ENCODE peak calls at places on chromosomes 16 and 17, in five cellular contexts. F is A549, H is non-pigmented ciliary epithelial cell, A is lower leg skin, W is EL. T is an unnamed sample.

GRCh38 chr17:70947215-70947614 is 777.9 kb downstream of the KCNJ2 start:
- DNase-seq in F (no peak), H (no peak), A (no peak), W (no peak), T (no peak)

GRCh38 chr17:19897108-19897854 is 29.5 kb upstream of the ULK2 start:
- DNase-seq in F (peak; percentile 28), H (no peak), A (no peak), W (no peak), T (no peak)

GRCh38 chr17:9862191-9862590 is 36.5 kb downstream of the GLP2R start:
- DNase-seq in F (peak; percentile 24), H (no peak), A (no peak), W (no peak), T (no peak)

GRCh38 chr17:65294184-65294719 is 157.1 kb downstream of the RGS9 start:
- DNase-seq in F (peak; percentile 77), H (peak; percentile 38), A (no peak), W (peak; percentile 66), T (peak; percentile 72)

GRCh38 chr17:6654816-6655731 is 3.5 kb downstream of the C17orf100 start:
- DNase-seq in F (no peak), H (no peak), A (no peak), W (no peak), T (no peak)

GRCh38 chr17:37207103-37207502 is 168.7 kb upstream of the C17orf78 start:
- DNase-seq in F (no peak), H (no peak), A (no peak), W (no peak), T (no peak)

GRCh38 chr16:68486671-68487495 is 38.6 kb upstream of the SMPD3 start:
- DNase-seq in F (no peak), H (no peak), A (no peak), W (no peak), T (no peak)

GRCh38 chr17:82734987-82735866 is at the start of gene FN3K:
- DNase-seq in F (peak; percentile 74), H (no peak), A (no peak), W (peak; percentile 58), T (peak; percentile 42)

GRCh38 chr16:11138769-11139623 is 117.0 kb downstream of the SOCS1 start:
- DNase-seq in F (no peak), H (no peak), A (no peak), W (peak; percentile 30), T (peak; percentile 71)

GRCh38 chr17:74368341-74369152 is 1.2 kb downstream of the GPR142 start:
- DNase-seq in F (peak; percentile 66), H (peak; percentile 3), A (peak; percentile 47), W (peak; percentile 45), T (peak; percentile 46)

GRCh38 chr17:5854871-5855554 is 215.2 kb upstream of the WSCD1 start:
- DNase-seq in F (no peak), H (no peak), A (no peak), W (no peak), T (no peak)

GRCh38 chr16:424033-424622 is 1.3 kb upstream of the RAB11FIP3 start:
- DNase-seq in F (peak; percentile 64), H (peak; percentile 67), A (peak; percentile 89), W (peak; percentile 99), T (peak; percentile 100)

GRCh38 chr17:79916991-79917901 is 78.0 kb upstream of the CBX4 start:
- DNase-seq in F (no peak), H (no peak), A (no peak), W (no peak), T (no peak)

GRCh38 chr17:40320771-40321501 is 12.0 kb downstream of the RARA start:
- DNase-seq in F (no peak), H (no peak), A (no peak), W (no peak), T (peak; percentile 65)

GRCh38 chr16:87076331-87076949 is 240.8 kb downstream of the C16orf95 start:
- DNase-seq in F (no peak), H (no peak), A (no peak), W (no peak), T (no peak)

GRCh38 chr17:48048321-48049140 is at the start of gene NFE2L1:
- DNase-seq in F (peak; percentile 97), H (no peak), A (peak; percentile 87), W (peak; percentile 97), T (peak; percentile 94)

GRCh38 chr16:85476389-85476788 is 136.7 kb upstream of the GSE1 start:
- DNase-seq in F (no peak), H (no peak), A (no peak), W (no peak), T (no peak)

GRCh38 chr17:36940313-36941264 is 3.3 kb downstream of the LHX1 start:
- DNase-seq in F (no peak), H (no peak), A (no peak), W (no peak), T (no peak)

GRCh38 chr16:49567940-49568339 is 194.3 kb downstream of the C16orf78 start:
- DNase-seq in F (peak; percentile 10), H (no peak), A (no peak), W (no peak), T (no peak)

GRCh38 chr16:60199154-60199553 is 1465.0 kb upstream of the GOT2 start:
- DNase-seq in F (no peak), H (no peak), A (no peak), W (no peak), T (no peak)

GRCh38 chr17:32936894-32937500 is 9.0 kb downstream of the TMEM98 start:
- DNase-seq in F (peak; percentile 69), H (no peak), A (peak; percentile 40), W (peak; percentile 67), T (peak; percentile 72)

GRCh38 chr17:33637534-33637933 is 344.4 kb upstream of the ASIC2 start:
- DNase-seq in F (no peak), H (no peak), A (no peak), W (no peak), T (no peak)

GRCh38 chr17:81328489-81328888 is 33.4 kb upstream of the SLC38A10 start:
- DNase-seq in F (no peak), H (no peak), A (no peak), W (no peak), T (no peak)

GRCh38 chr17:74601944-74602572 is 10.0 kb upstream of the CD300LD start:
- DNase-seq in F (peak; percentile 70), H (no peak), A (no peak), W (peak; percentile 23), T (peak; percentile 34)

GRCh38 chr16:49183911-49184310 is 97.7 kb downstream of the CBLN1 start:
- DNase-seq in F (peak; percentile 22), H (no peak), A (no peak), W (no peak), T (no peak)

GRCh38 chr17:74763565-74764387 is 12.4 kb downstream of the NAT9 start:
- DNase-seq in F (peak; percentile 70), H (no peak), A (no peak), W (no peak), T (no peak)

GRCh38 chr16:58665200-58665599 is 19.4 kb downstream of the SLC38A7 start:
- DNase-seq in F (no peak), H (no peak), A (no peak), W (no peak), T (no peak)

GRCh38 chr16:65781363-65781762 is 585.1 kb upstream of the CDH5 start:
- DNase-seq in F (no peak), H (peak; percentile 11), A (no peak), W (no peak), T (no peak)

GRCh38 chr17:40176409-40177110 is 710 bp upstream of the RAPGEFL1 start:
- DNase-seq in F (no peak), H (no peak), A (peak; percentile 75), W (no peak), T (no peak)

GRCh38 chr16:57762365-57763289 is 27.1 kb downstream of the KATNB1 start:
- DNase-seq in F (no peak), H (no peak), A (no peak), W (no peak), T (no peak)

GRCh38 chr16:70686376-70687171 is 721 bp upstream of the MTSS2 start:
- DNase-seq in F (no peak), H (no peak), A (no peak), W (no peak), T (no peak)

GRCh38 chr17:45719335-45720071 is 64.6 kb upstream of the CRHR1 start:
- DNase-seq in F (peak; percentile 77), H (peak; percentile 56), A (peak; percentile 15), W (peak; percentile 86), T (peak; percentile 78)

GRCh38 chr17:37505333-37505732 is 15.6 kb downstream of the DUSP14 start:
- DNase-seq in F (no peak), H (no peak), A (no peak), W (no peak), T (no peak)

GRCh38 chr16:69150146-69150865 is 17.9 kb downstream of the UTP4 start:
- DNase-seq in F (peak; percentile 76), H (no peak), A (peak; percentile 57), W (peak; percentile 76), T (peak; percentile 75)

GRCh38 chr16:180101-180920 is at the start of gene HBQ1:
- DNase-seq in F (peak; percentile 51), H (no peak), A (no peak), W (peak; percentile 28), T (no peak)

GRCh38 chr17:33640629-33641028 is 347.5 kb upstream of the ASIC2 start:
- DNase-seq in F (no peak), H (no peak), A (no peak), W (no peak), T (no peak)

GRCh38 chr17:57915980-57916757 is 39.0 kb downstream of the CUEDC1 start:
- DNase-seq in F (no peak), H (no peak), A (no peak), W (no peak), T (peak; percentile 40)

GRCh38 chr16:86669937-86670772 is 91.8 kb downstream of the FOXL1 start:
- DNase-seq in F (no peak), H (no peak), A (no peak), W (no peak), T (no peak)

GRCh38 chr16:7515543-7515942 is 182.9 kb downstream of the RBFOX1 start:
- DNase-seq in F (no peak), H (no peak), A (no peak), W (no peak), T (no peak)